ENCODE peak calls at places on chromosomes 13 and 19, in four cellular contexts. R is K562, D is IMR-90, U is keratinocyte. B is an unnamed sample. For H3K9me1, the result is how much of the 10 kb centered on the place peaks cover.

GRCh38 chr19:17266975-17267788 is at the start of gene BABAM1:
- DNase-seq in U (peak), D (peak), R (peak), B (peak)

GRCh38 chr19:10230904-10231623 is at the start of gene S1PR2:
- DNase-seq in U (no peak), R (peak), D (peak), B (peak)

GRCh38 chr13:30880756-30881155 is 25.3 kb upstream of the MEDAG start:
- DNase-seq in R (no peak), D (peak), U (no peak), B (peak)

GRCh38 chr13:74132768-74133656 is 1.2 kb downstream of the KLF12 start:
- DNase-seq in R (no peak), D (peak), U (no peak), B (peak)

GRCh38 chr19:55080915-55081772 is 5.5 kb downstream of the EPS8L1 start:
- DNase-seq in R (peak), U (no peak), D (peak), B (peak)

GRCh38 chr13:50441141-50441540 is 402.4 kb downstream of the DLEU7 start:
- DNase-seq in D (peak), R (no peak), U (no peak), B (no peak)

GRCh38 chr13:70923863-70924752 is 815.9 kb upstream of the KLHL1 start:
- DNase-seq in D (no peak), R (no peak), U (no peak), B (no peak)

GRCh38 chr19:47421244-47421786 is 2.0 kb upstream of the MEIS3 start:
- DNase-seq in D (no peak), R (no peak), U (no peak), B (no peak)

GRCh38 chr19:54478677-54479266 is 5.7 kb upstream of the CDC42EP5 start:
- DNase-seq in R (no peak), D (peak), U (no peak), B (peak)

GRCh38 chr19:53880716-53881481 is 1.1 kb upstream of the PRKCG start:
- DNase-seq in U (no peak), R (no peak), D (no peak), B (no peak)

GRCh38 chr19:9877775-9878510 is 42.8 kb downstream of the PIN1 start:
- DNase-seq in U (no peak), R (no peak), D (peak), B (no peak)

GRCh38 chr19:2715470-2716274 is 5.5 kb downstream of the DIRAS1 start:
- DNase-seq in R (no peak), D (no peak), U (no peak), B (no peak)

GRCh38 chr13:76036176-76036575 is 400.0 kb downstream of the LMO7 start:
- DNase-seq in D (peak), R (no peak), U (no peak), B (no peak)

GRCh38 chr13:33349314-33349995 is 63.9 kb upstream of the STARD13 start:
- DNase-seq in R (no peak), D (no peak), U (no peak), B (no peak)

GRCh38 chr19:45814166-45814780 is 835 bp downstream of the RSPH6A start:
- DNase-seq in D (no peak), U (peak), R (no peak), B (no peak)

GRCh38 chr13:77563110-77563509 is 27.6 kb downstream of the SCEL start:
- DNase-seq in R (no peak), D (peak), U (no peak), B (peak)

GRCh38 chr13:96982672-96983071 is 11.6 kb downstream of the OXGR1 start:
- DNase-seq in U (no peak), D (no peak), R (no peak), B (peak)

GRCh38 chr19:35048911-35049411 is 7.4 kb downstream of the HPN start:
- DNase-seq in R (no peak), D (no peak), U (no peak), B (no peak)

GRCh38 chr19:18173054-18173571 is 500 bp upstream of the IFI30 start:
- DNase-seq in U (no peak), D (no peak), R (no peak), B (no peak)

GRCh38 chr13:113120300-113121182 is 2.1 kb upstream of the F10 start:
- DNase-seq in R (no peak), D (no peak), U (no peak), B (no peak)

GRCh38 chr13:44243198-44243852 is 130.3 kb upstream of the SERP2 start:
- DNase-seq in R (peak), D (peak), U (peak), B (peak)

GRCh38 chr13:37878921-37879320 is 9.3 kb upstream of the TRPC4 start:
- DNase-seq in U (no peak), R (no peak), D (no peak), B (no peak)

GRCh38 chr19:35756373-35757230 is at the start of gene HSPB6:
- DNase-seq in D (peak), R (no peak), U (no peak), B (peak)

GRCh38 chr13:43730642-43731041 is 56.1 kb downstream of the ENOX1 start:
- DNase-seq in D (peak), R (no peak), U (no peak), B (no peak)

GRCh38 chr19:51108066-51108804 is at the start of gene CTU1:
- DNase-seq in D (peak), U (peak), R (peak), B (peak)
- TF ChIP-seq CTCF in D (no peak), U (no peak), R (no peak), B (no peak)

GRCh38 chr19:1684573-1684912 is 32.1 kb upstream of the TCF3 start:
- DNase-seq in U (no peak), D (no peak), R (no peak), B (no peak)

GRCh38 chr19:1678073-1678472 is 25.7 kb upstream of the TCF3 start:
- DNase-seq in D (no peak), R (no peak), U (no peak), B (no peak)

GRCh38 chr19:1685046-1685445 is 32.6 kb upstream of the TCF3 start:
- DNase-seq in D (no peak), U (no peak), R (no peak), B (no peak)

GRCh38 chr19:1680976-1681375 is 28.6 kb upstream of the TCF3 start:
- DNase-seq in D (no peak), R (no peak), U (no peak), B (no peak)

GRCh38 chr19:1683869-1684572 is 31.6 kb upstream of the TCF3 start:
- DNase-seq in D (no peak), R (no peak), U (no peak), B (no peak)
- H3K9me1 ChIP-seq in D (under half), R (under half), U (under half), B (under half)

GRCh38 chr13:47480121-47480520 is 521.0 kb downstream of the SUCLA2 start:
- DNase-seq in R (no peak), U (no peak), D (peak), B (no peak)
- H3K4me2 ChIP-seq in R (no peak), U (peak), D (peak), B (no peak)

GRCh38 chr13:67366533-67366932 is 136.4 kb upstream of the PCDH9 start:
- DNase-seq in U (no peak), R (no peak), D (peak), B (peak)
- TF ChIP-seq CTCF in U (no peak), R (no peak), D (peak), B (no peak)

DNA sequence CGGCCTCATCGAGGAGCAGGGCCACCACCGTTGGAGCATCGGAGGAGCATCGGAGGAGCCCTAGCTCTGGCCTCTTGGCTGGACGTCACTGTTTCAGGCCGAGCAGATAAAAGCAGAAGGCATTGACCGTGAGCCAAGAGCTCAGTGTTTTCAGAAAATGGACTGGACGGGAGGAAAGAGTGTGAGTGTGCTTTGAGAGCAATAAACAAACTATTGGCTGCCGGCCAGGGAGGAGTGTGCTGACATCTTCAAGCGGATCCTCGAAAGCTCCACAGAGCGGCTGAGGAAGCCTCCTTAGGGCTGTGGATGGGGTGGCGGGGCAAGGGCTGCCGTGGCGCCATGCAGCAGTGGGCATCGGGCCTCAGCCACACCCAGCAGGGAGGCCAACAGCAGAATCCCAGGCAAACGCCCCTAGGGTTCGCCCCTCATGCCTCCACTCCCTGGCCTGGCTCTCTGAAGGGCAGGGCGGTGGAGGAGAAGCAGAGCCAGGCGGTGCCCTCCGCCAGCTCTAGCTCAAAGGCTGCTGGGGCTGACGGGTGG is 41.8 kb downstream of the IRS2 start:
- DNase-seq in U (no peak), R (no peak), D (peak), B (no peak)
- H3K9me1 ChIP-seq in U (under half), R (under half), D (under half), B (under half)